ENCODE peak calls at places on chromosomes 3 and 15, in nine cellular contexts. Y is HL-60, I is neural progenitor cell, C is PC-3, M is heart right ventricle, W is activated gamma-delta T cell treated with Interleukin-2 at 50 U/mL for 16 hours, X is upper lobe of right lung, S is NCI-H1092, Z is hepatic stellate cell. G is an unnamed sample.

GRCh38 chr3:67018105-67018788 is 20.1 kb downstream of the KBTBD8 start:
- DNase-seq in I (no peak), C (no peak), Y (no peak), W (no peak), Z (peak), X (no peak), S (no peak), M (peak), G (no peak)

GRCh38 chr3:170908235-170909116 is at the start of gene EIF5A2:
- DNase-seq in M (peak), S (peak), Y (peak), X (peak), Z (peak), W (peak), I (peak), C (peak), G (peak)

GRCh38 chr15:59169337-59169736 is 37.3 kb upstream of the LDHAL6B start:
- DNase-seq in Z (peak), X (no peak), C (peak), M (no peak), I (no peak), S (no peak), Y (no peak), W (no peak), G (no peak)

GRCh38 chr3:13528217-13528801 is 20.6 kb upstream of the FBLN2 start:
- DNase-seq in W (no peak), I (peak), S (no peak), M (no peak), C (peak), Y (no peak), Z (peak), X (no peak), G (no peak)

GRCh38 chr15:41104234-41104633 is 11.8 kb downstream of the INO80 start:
- DNase-seq in S (no peak), I (no peak), Y (no peak), M (no peak), W (no peak), Z (no peak), X (no peak), C (peak), G (no peak)

GRCh38 chr3:149657458-149657795 is 398 bp downstream of the WWTR1 start:
- DNase-seq in M (no peak), W (no peak), X (peak), C (peak), Z (peak), S (no peak), I (peak), Y (no peak), G (no peak)

GRCh38 chr15:74173545-74174215 is at the start of gene ISLR:
- DNase-seq in M (peak), Z (no peak), W (no peak), C (no peak), I (no peak), Y (no peak), X (no peak), S (no peak), G (no peak)

GRCh38 chr3:148008591-148008990 is 599.4 kb downstream of the ZIC1 start:
- DNase-seq in M (no peak), S (no peak), Z (no peak), I (no peak), W (no peak), C (no peak), Y (no peak), X (no peak), G (no peak)

GRCh38 chr3:138542977-138543376 is 51.1 kb downstream of the CEP70 start:
- DNase-seq in W (no peak), X (no peak), C (no peak), S (no peak), Z (no peak), I (no peak), M (no peak), Y (no peak), G (no peak)

GRCh38 chr3:25885544-25885943 is 95.7 kb downstream of the OXSM start:
- DNase-seq in W (no peak), M (no peak), Y (no peak), I (no peak), Z (no peak), C (peak), S (no peak), X (no peak), G (no peak)

GRCh38 chr3:156670652-156671051 is 3.7 kb upstream of the TIPARP start:
- DNase-seq in Y (peak), S (no peak), X (no peak), Z (no peak), C (no peak), W (no peak), I (no peak), M (no peak), G (no peak)

G was measured in GM12891.